ENCODE peak calls at places on chromosomes 5 and 9, in four cellular contexts. I is stimulated activated naive CD8-positive, alpha-beta T cell treated with anti-CD3 and anti-CD28 coated beads, Interleukin-15, amount 100 ng/mL, for 72 hours; J is neural crest cell; C is HTR-8/SVneo. P is an unnamed sample.

GRCh38 chr5:66896207-66896606 is 300.0 kb downstream of the MAST4 start:
- DNase-seq in C (no peak), J (no peak), I (no peak), P (no peak)

GRCh38 chr5:136999787-137000186 is 499.3 kb downstream of the SPOCK1 start:
- DNase-seq in J (no peak), I (no peak), C (no peak), P (no peak)

GRCh38 chr5:58127486-58128220 is 332.2 kb downstream of the PLK2 start:
- DNase-seq in J (no peak), C (no peak), I (no peak), P (no peak)

GRCh38 chr5:132777209-132778069 is at the start of gene SEPTIN8:
- DNase-seq in C (no peak), J (peak), I (peak), P (peak)

GRCh38 chr5:18141260-18141659 is 507.0 kb downstream of the TAF11L14 start:
- DNase-seq in J (no peak), I (no peak), C (no peak), P (no peak)

GRCh38 chr5:172903790-172904189 is 55.4 kb upstream of the RPL26L1 start:
- DNase-seq in C (peak), I (no peak), J (no peak), P (peak)

GRCh38 chr5:89401659-89402058 is 518.7 kb upstream of the MEF2C start:
- DNase-seq in C (no peak), J (no peak), I (no peak), P (no peak)

GRCh38 chr9:125754096-125754495 is 6.9 kb downstream of the PBX3 start:
- DNase-seq in J (no peak), I (no peak), C (no peak), P (no peak)

GRCh38 chr5:42423285-42424152 is at the start of gene GHR:
- DNase-seq in J (peak), I (peak), C (peak), P (peak)

GRCh38 chr5:14809369-14810144 is 62.0 kb downstream of the ANKH start:
- DNase-seq in C (peak), I (peak), J (no peak), P (peak)

GRCh38 chr5:35195472-35195852 is 34.8 kb downstream of the PRLR start:
- DNase-seq in I (no peak), C (no peak), J (no peak), P (no peak)

GRCh38 chr9:116163293-116164055 is 9.9 kb downstream of the PAPPA start:
- DNase-seq in C (no peak), I (no peak), J (no peak), P (peak)

GRCh38 chr5:25554077-25554476 is 909.3 kb upstream of the CDH10 start:
- DNase-seq in J (no peak), I (no peak), C (no peak), P (no peak)

GRCh38 chr5:66519626-66520025 is 76.6 kb upstream of the MAST4 start:
- DNase-seq in J (no peak), I (no peak), C (no peak), P (no peak)

GRCh38 chr9:121498150-121498486 is 1.5 kb downstream of the GGTA1 start:
- DNase-seq in J (peak), I (peak), C (peak), P (peak)

GRCh38 chr9:93952119-93952783 is 2.9 kb downstream of the BARX1 start:
- DNase-seq in C (no peak), J (no peak), I (no peak), P (no peak)

GRCh38 chr5:37514946-37515345 is 135.8 kb downstream of the WDR70 start:
- DNase-seq in J (no peak), C (no peak), I (no peak), P (no peak)

GRCh38 chr5:135398160-135398854 is 724 bp downstream of the MACROH2A1 start:
- DNase-seq in I (peak), J (peak), C (no peak), P (peak)

GRCh38 chr5:147939431-147940114 is 33.2 kb upstream of the C5orf46 start:
- DNase-seq in C (no peak), J (no peak), I (no peak), P (peak)